ENCODE peak calls at places on chromosomes 4 and X, in eight cellular contexts. U is HFFc6, Z is breast epithelium, J is MM.1S, H is AG04450, D is ovary, T is mammary epithelial cell, B is mucosa of descending colon. K is an unnamed sample.

GRCh38 chr4:105991726-105992125 is 96.5 kb downstream of the NPNT start:
- DNase-seq in J (no peak), B (no peak), D (no peak), Z (no peak), H (no peak), T (no peak), U (no peak), K (no peak)

GRCh38 chr4:140952709-140953108 is 180.6 kb downstream of the RNF150 start:
- DNase-seq in Z (no peak), T (peak), J (no peak), U (no peak), B (no peak), H (no peak), D (no peak), K (no peak)

GRCh38 chr4:151206241-151207005 is 70.5 kb upstream of the PRSS48 start:
- DNase-seq in D (no peak), H (no peak), U (no peak), T (no peak), B (no peak), J (no peak), Z (no peak), K (no peak)

GRCh38 chr4:166435449-166435848 is 562.4 kb downstream of the TLL1 start:
- DNase-seq in D (no peak), U (peak), B (no peak), J (no peak), Z (no peak), T (peak), H (no peak), K (no peak)

GRCh38 chr4:113596396-113596795 is 165.1 kb downstream of the CAMK2D start:
- DNase-seq in T (peak), U (no peak), D (no peak), J (no peak), H (no peak), Z (no peak), B (no peak), K (no peak)

GRCh38 chrX:16826207-16826606 is 39.9 kb downstream of the TXLNG start:
- DNase-seq in Z (no peak), D (no peak), U (peak), B (no peak), H (no peak), T (peak), J (peak), K (peak)

GRCh38 chrX:51334276-51334675 is 1.7 kb downstream of the NUDT10 start:
- DNase-seq in Z (no peak), B (no peak), T (no peak), D (no peak), J (no peak), U (peak), H (no peak), K (no peak)

GRCh38 chr4:73178389-73178788 is 80.2 kb downstream of the ANKRD17 start:
- DNase-seq in J (no peak), H (no peak), Z (no peak), T (no peak), D (no peak), B (no peak), U (no peak), K (no peak)

GRCh38 chr4:22556411-22556969 is 40.6 kb upstream of the ADGRA3 start:
- DNase-seq in D (no peak), J (no peak), U (no peak), B (peak), Z (no peak), T (no peak), H (no peak), K (no peak)

GRCh38 chr4:88230953-88231835 is 53.2 kb downstream of the PPM1K start:
- DNase-seq in Z (no peak), B (no peak), U (no peak), T (no peak), D (no peak), J (no peak), H (no peak), K (no peak)

GRCh38 chr4:6742507-6742906 is 26.5 kb downstream of the BLOC1S4 start:
- DNase-seq in J (peak), Z (no peak), B (no peak), U (no peak), D (no peak), T (no peak), H (no peak), K (no peak)

GRCh38 chr4:150305995-150306394 is 227.8 kb downstream of the DCLK2 start:
- DNase-seq in Z (no peak), J (no peak), B (no peak), D (no peak), T (peak), H (no peak), U (peak), K (no peak)

GRCh38 chrX:24485976-24486680 is 21.0 kb downstream of the PDK3 start:
- DNase-seq in J (no peak), D (no peak), Z (no peak), U (no peak), H (no peak), B (no peak), T (no peak), K (no peak)

GRCh38 chrX:123550829-123551228 is 182.0 kb downstream of the THOC2 start:
- DNase-seq in U (no peak), J (no peak), B (no peak), Z (no peak), D (no peak), H (no peak), T (no peak), K (no peak)

GRCh38 chr4:114615435-114615834 is 16.8 kb downstream of the UGT8 start:
- DNase-seq in J (no peak), T (no peak), Z (no peak), U (no peak), H (no peak), B (peak), D (no peak), K (no peak)

GRCh38 chrX:67610282-67610681 is 66.5 kb downstream of the AR start:
- DNase-seq in B (no peak), J (peak), H (no peak), Z (no peak), D (no peak), T (no peak), U (no peak), K (no peak)

GRCh38 chr4:120749445-120750151 is 172.9 kb downstream of the PRDM5 start:
- DNase-seq in U (no peak), B (peak), J (peak), D (no peak), Z (no peak), T (no peak), H (no peak), K (peak)

DNA sequence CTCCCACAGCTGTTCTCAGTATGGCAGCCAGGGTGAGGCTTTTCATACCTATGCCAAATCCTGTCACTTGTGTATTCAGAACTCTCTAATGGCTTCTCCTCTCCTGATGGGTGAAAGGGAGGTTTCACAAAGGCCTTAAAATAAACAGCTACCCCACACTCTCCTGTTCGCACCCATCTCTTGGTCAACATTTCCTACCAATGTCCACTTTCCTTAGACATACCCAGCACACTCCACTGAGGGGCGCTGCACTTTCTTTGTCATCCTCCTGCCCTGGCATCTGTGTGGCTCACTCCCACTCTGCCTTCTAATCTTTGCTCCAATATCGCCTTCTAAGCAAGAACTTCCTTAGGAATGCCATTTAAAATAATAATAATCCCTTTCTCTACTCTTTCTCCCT is 313.3 kb downstream of the PPP3CA start:
- DNase-seq in D (no peak), T (no peak), U (no peak), Z (no peak), H (no peak), J (no peak), B (no peak), K (no peak)
- TF ChIP-seq CTCF in D (no peak), T (no peak), U (peak), Z (no peak), H (no peak), J (peak), B (no peak), K (peak)

DNA sequence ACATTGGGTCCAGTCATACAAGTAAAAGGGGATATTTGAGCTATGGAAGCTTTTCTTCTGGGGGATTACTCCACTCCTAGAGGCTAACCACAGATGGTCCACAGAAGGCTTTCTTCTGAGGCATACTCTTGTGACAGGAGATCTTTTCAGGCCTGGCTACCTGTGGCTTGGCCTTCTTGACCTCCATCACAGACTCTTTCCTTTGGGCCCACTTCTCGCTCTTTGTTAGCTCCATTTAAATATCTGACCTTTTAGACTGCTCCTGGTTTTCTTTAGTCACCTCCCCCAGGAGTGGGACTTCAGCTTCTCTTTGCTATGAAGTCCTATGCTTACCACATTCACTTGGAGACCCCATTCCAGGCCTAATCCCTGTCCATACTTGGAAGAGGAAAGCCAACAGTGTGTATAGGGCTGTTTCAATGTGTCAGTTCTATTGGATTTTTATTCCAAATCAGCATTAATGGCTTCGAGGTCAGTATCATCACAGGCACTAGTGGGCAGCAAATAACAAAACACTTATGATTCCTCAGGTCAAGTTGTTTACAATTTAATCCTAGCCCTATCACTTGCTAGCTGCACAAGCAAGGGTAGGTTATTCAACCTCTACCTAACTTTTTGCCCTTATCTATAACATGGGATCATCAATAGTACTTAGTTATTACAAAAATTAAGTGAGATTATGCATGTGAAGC is 26.3 kb downstream of the GPC3 start:
- DNase-seq in D (no peak), B (no peak), Z (no peak), T (no peak), J (no peak), U (no peak), H (no peak), K (no peak)
- TF ChIP-seq CTCF in D (peak), B (no peak), Z (no peak), T (no peak), J (no peak), U (no peak), H (no peak), K (no peak)

DNA sequence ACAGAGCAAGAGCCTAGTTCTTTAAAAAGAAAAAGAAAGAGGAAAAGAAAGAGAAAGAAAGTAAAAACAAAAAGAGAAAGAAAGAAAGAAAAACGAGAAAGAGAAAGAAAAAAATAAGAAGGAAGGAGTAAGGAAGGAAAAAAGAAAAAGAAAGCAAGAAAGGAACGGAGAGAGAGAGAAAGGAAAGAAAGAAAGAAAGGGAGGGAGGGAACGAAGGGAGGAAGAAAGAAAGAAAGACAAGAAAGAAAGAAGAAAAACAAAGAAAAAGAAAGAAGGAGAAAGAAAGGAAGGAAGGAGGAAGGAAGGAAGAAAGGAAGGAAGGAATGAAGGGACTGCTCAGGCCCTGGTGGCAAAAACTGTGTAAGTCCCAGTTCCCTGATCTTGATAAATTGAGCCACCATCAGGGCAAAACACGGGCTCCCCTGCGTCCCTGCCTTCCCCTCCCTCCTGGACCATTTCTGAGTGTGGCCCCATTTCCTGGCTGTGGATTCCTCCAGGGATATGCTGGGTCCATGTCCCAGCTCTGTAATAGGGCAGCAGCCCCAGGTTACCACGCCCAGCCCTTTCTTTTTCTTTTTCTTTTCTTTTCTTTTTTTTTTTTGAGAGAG is 44.8 kb downstream of the SHOX start:
- DNase-seq in Z (no peak), B (no peak), J (no peak), T (no peak), U (no peak), D (no peak), H (no peak), K (no peak)
- TF ChIP-seq CTCF in Z (no peak), B (no peak), J (no peak), T (no peak), U (no peak), D (no peak), H (no peak), K (no peak)

DNA sequence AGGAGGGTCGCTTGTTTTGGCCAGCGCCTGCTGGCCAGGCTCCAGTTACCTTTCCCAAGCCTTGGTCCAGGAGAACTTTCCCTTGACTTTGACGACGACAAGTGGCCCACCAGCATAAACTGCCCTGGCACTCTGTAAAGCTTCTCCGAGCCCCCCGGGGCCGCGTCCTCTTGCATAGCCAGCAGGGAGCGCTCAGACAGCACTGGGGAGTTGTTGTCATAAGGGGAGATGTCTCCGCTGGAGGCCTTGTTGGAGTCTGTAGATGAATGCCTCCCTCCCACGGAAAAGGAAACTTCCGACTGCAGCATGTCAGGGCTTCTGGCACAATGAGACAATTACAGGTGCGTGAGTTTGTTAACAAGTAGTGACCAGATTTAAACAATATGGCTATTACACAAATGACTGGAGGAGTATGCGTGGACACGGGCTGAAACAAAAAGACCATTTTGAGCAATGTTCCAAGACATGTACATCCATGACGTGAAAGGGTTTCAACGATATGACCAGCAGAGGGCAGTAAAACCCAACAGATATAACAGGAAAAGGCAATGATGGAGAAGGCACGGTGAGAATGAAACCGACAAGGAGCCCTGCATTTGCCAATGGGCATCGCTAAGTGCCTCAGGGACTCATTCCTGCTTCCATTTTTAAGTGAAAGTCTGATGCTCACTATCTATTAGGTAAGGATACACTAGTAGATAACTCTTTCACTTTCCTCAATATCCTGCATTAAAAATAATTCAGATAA is 33.0 kb downstream of the HCCS start:
- DNase-seq in J (peak), T (peak), D (peak), Z (peak), H (peak), U (peak), B (peak), K (peak)
- TF ChIP-seq CTCF in J (peak), T (peak), D (peak), Z (peak), H (peak), U (peak), B (no peak), K (peak)

GRCh38 chrX:22662776-22663175 is 337.0 kb upstream of the DDX53 start:
- DNase-seq in D (no peak), B (no peak), U (no peak), J (no peak), T (peak), Z (no peak), H (no peak), K (no peak)
- TF ChIP-seq CTCF in D (no peak), B (no peak), U (no peak), J (no peak), T (peak), Z (no peak), H (no peak), K (no peak)

GRCh38 chrX:94057385-94057784 is 383.4 kb downstream of the FAM133A start:
- DNase-seq in Z (no peak), U (no peak), H (no peak), B (no peak), D (no peak), T (peak), J (peak), K (no peak)

GRCh38 chrX:94053575-94053974 is 379.6 kb downstream of the FAM133A start:
- DNase-seq in B (no peak), U (no peak), D (no peak), Z (no peak), H (no peak), T (peak), J (no peak), K (no peak)

GRCh38 chrX:94058728-94059382 is 384.8 kb downstream of the FAM133A start:
- DNase-seq in Z (no peak), U (no peak), B (peak), D (no peak), T (peak), H (no peak), J (peak), K (peak)
- TF ChIP-seq CTCF in Z (peak), U (peak), B (no peak), D (no peak), T (peak), H (no peak), J (peak), K (peak)

DNA sequence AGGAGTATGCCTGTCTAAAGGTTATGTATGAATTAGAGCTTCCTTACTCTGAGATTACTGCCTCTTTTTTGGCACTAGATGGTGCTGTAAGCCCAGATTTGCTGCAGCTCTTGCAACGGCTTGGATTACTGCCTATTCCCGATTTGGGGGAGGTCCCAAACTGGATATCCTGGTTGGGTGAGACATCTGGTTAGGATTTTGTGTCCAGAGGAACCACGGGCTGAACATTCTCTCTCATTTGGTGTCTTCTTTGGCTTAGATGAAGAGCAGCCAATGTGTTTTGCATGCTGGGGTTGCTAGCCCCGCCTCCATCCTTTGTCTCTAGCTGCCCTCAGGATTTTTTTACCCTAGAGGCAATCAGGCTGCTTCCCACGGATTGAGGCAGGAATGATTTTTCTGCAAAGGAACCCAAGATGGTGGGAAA is 31.9 kb downstream of the F8A1 start:
- DNase-seq in Z (peak), U (peak), J (peak), D (peak), H (peak), B (peak), T (peak), K (peak)
- TF ChIP-seq CTCF in Z (peak), U (peak), J (peak), D (peak), H (peak), B (no peak), T (peak), K (peak)